ENCODE peak calls at places on chromosome 20, in ten cellular contexts. J is AG09309; A is tibial nerve; N is CD4-positive, alpha-beta T cell; H is HL-60; F is uterus; S is GM12864; D is choroid plexus epithelial cell; E is coronary artery; K is lower leg skin. U is an unnamed sample.

GRCh38 chr20:3330046-3330741 is 77.3 kb downstream of the DNAAF9 start:
- DNase-seq in J (peak; percentile 51), A (no peak), N (no peak), H (no peak), F (no peak), S (no peak), D (peak; percentile 67), E (no peak), K (no peak), U (no peak)

GRCh38 chr20:48841196-48841860 is 13.5 kb upstream of the PREX1 start:
- DNase-seq in J (no peak), A (no peak), N (no peak), H (no peak), F (no peak), S (no peak), D (no peak), E (no peak), K (no peak), U (no peak)

GRCh38 chr20:52425253-52425652 is 233.7 kb upstream of the ZFP64 start:
- DNase-seq in J (no peak), A (no peak), N (no peak), H (no peak), F (no peak), S (no peak), D (peak; percentile 32), E (no peak), K (peak; percentile 27), U (no peak)

GRCh38 chr20:50363027-50363426 is 147.2 kb upstream of the PTPN1 start:
- DNase-seq in J (no peak), A (no peak), N (no peak), H (no peak), F (no peak), S (no peak), D (no peak), E (no peak), K (no peak), U (no peak)

GRCh38 chr20:63457737-63458136 is 14.7 kb downstream of the KCNQ2 start:
- DNase-seq in J (no peak), A (no peak), N (no peak), H (no peak), F (no peak), S (no peak), D (no peak), E (no peak), K (peak; percentile 21), U (no peak)

GRCh38 chr20:11906626-11907480 is 10.8 kb upstream of the BTBD3 start:
- DNase-seq in J (no peak), A (no peak), N (no peak), H (no peak), F (no peak), S (no peak), D (no peak), E (no peak), K (no peak), U (no peak)

GRCh38 chr20:50372770-50373088 is 137.5 kb upstream of the PTPN1 start:
- DNase-seq in J (no peak), A (no peak), N (no peak), H (no peak), F (no peak), S (no peak), D (no peak), E (no peak), K (no peak), U (no peak)

GRCh38 chr20:52746190-52746589 is 226.0 kb upstream of the TSHZ2 start:
- DNase-seq in J (no peak), A (no peak), N (no peak), H (no peak), F (no peak), S (no peak), D (no peak), E (no peak), K (no peak), U (no peak)

GRCh38 chr20:45631184-45631583 is at the start of gene WFDC9:
- DNase-seq in J (no peak), A (no peak), N (no peak), H (no peak), F (no peak), S (no peak), D (no peak), E (no peak), K (no peak), U (no peak)

GRCh38 chr20:45626540-45626939 is 3.0 kb upstream of the WFDC10A start:
- DNase-seq in J (no peak), A (no peak), N (no peak), H (no peak), F (no peak), S (no peak), D (no peak), E (no peak), K (no peak), U (no peak)

GRCh38 chr20:45630366-45630765 is 718 bp downstream of the WFDC9 start:
- DNase-seq in J (no peak), A (no peak), N (no peak), H (no peak), F (no peak), S (no peak), D (no peak), E (no peak), K (no peak), U (no peak)

DNA sequence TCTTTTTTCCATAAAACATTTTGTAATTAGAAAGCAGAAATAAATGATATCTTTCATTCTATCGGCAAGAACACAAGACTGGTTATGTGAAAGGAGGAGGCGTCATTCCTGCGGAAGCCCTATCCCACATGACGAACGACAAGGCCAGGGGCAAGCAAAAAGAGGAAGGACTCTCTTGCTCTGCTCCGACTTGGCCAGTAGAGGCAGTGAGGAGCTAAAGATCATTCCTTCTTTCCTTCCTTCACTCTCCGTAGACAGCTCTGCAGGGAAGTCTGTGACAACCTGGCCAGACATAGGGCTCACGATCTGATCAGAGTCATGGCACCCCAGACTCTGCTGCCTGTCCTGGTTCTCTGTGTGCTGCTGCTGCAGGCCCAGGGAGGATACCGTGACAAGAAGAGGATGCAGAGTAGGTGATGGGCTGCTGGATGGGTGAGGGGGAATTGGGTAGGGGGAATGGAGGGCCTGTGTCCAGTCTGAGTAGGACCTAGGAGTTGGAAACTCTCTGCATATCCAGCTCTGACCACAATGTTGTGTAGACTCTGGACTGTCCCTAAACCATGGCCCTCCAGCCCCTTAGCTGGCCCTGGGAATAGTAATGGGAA is at the start of gene WFDC10A:
- DNase-seq in J (no peak), A (no peak), N (no peak), H (peak; percentile 40), F (no peak), S (no peak), D (peak; percentile 71), E (no peak), K (peak; percentile 34), U (peak; percentile 50)
- TF ChIP-seq CTCF in J (peak; percentile 78), A (peak; percentile 62), N (peak; percentile 40), H (peak; percentile 79), F (peak; percentile 31), S (peak; percentile 95), D (peak; percentile 83), E (peak; percentile 41), K (no peak), U (peak; percentile 82)

DNA sequence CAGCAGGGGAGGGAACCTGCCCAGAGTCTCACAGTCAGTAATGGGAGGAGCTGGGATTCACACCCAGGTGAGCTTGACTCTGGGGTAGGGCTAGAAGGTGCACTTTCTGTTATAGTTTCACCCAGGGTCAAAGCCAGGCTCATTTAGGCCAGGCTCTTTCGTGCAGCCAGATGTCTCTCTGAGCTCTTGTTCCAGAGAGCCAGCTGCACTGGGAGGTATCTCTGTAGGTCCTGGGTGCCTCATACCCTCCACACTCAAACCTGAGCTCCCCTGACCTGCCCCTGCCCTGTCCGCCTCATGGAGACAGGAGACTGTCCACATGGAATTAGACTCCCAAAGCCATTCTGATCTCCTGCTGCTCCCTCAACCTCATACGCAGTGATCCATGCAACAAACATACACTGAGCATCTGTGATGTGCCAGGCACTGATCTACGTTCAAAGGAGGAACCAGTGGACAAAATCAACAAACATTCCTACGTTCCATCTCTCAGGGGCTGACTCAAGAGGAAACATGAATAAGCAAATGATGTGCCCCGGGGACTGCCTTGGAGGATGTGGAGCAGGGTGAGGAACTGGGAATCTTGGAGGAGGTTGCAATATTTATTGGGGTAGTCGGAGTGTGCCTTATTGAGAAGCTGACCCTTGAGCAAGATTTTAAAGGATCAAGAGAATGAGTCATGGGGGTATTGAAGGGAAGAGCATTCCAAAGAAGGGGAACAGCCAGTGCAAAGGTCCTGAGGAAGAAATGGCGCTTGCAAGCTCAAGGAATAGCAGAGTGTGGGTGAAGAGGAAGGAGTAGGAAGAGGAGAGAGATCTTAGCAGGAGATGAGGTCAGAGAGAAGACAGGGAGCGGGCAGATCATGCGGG is 71.3 kb upstream of the TOX2 start:
- DNase-seq in J (peak; percentile 66), A (no peak), N (no peak), H (peak; percentile 13), F (no peak), S (peak; percentile 25), D (peak; percentile 79), E (no peak), K (no peak), U (no peak)
- TF ChIP-seq CTCF in J (no peak), A (no peak), N (no peak), H (no peak), F (no peak), S (no peak), D (no peak), E (no peak), K (no peak), U (no peak)

GRCh38 chr20:57391439-57392129 is 388 bp downstream of the RBM38 start:
- DNase-seq in J (no peak), A (no peak), N (no peak), H (no peak), F (no peak), S (no peak), D (peak; percentile 12), E (no peak), K (no peak), U (peak; percentile 49)

GRCh38 chr20:57388953-57389694 is 2.1 kb upstream of the RBM38 start:
- DNase-seq in J (peak; percentile 4), A (peak; percentile 68), N (peak; percentile 59), H (no peak), F (peak; percentile 76), S (no peak), D (peak; percentile 45), E (peak; percentile 85), K (peak; percentile 53), U (peak; percentile 90)

GRCh38 chr20:57392130-57392445 is 892 bp downstream of the RBM38 start:
- DNase-seq in J (no peak), A (no peak), N (no peak), H (no peak), F (no peak), S (no peak), D (no peak), E (no peak), K (no peak), U (peak; percentile 47)

GRCh38 chr20:57389695-57390603 is 1.2 kb upstream of the RBM38 start:
- DNase-seq in J (no peak), A (no peak), N (peak; percentile 38), H (no peak), F (peak; percentile 23), S (no peak), D (peak; percentile 36), E (no peak), K (no peak), U (peak; percentile 75)

GRCh38 chr20:57390604-57391438 is at the start of gene RBM38:
- DNase-seq in J (no peak), A (no peak), N (peak; percentile 72), H (no peak), F (peak; percentile 68), S (no peak), D (peak; percentile 61), E (no peak), K (peak; percentile 42), U (peak; percentile 98)
- TF ChIP-seq CTCF in J (no peak), A (no peak), N (no peak), H (no peak), F (no peak), S (no peak), D (no peak), E (no peak), K (no peak), U (no peak)

GRCh38 chr20:46021361-46022359 is 7.4 kb upstream of the SLC12A5 start:
- DNase-seq in J (no peak), A (no peak), N (peak; percentile 28), H (no peak), F (no peak), S (no peak), D (no peak), E (no peak), K (no peak), U (peak; percentile 79)
- TF ChIP-seq CTCF in J (no peak), A (no peak), N (no peak), H (no peak), F (no peak), S (no peak), D (no peak), E (no peak), K (no peak), U (peak; percentile 29)